ENCODE peak calls at places on chromosomes 6 and 20, in eight cellular contexts. I is Peyer's patch, D is endodermal cell, A is MM.1S, X is body of pancreas, C is heart left ventricle, B is cardiac muscle cell, Y is uterus. W is an unnamed sample.

GRCh38 chr6:25053875-25054371 is 118.2 kb upstream of the RIPOR2 start:
- DNase-seq in C (no peak), I (no peak), Y (peak), X (no peak), D (no peak), A (no peak), B (peak), W (no peak)

GRCh38 chr6:95431637-95432228 is 145.6 kb upstream of the MANEA start:
- DNase-seq in D (peak), A (peak), B (peak), C (no peak), I (peak), X (peak), Y (no peak), W (no peak)

GRCh38 chr20:24770628-24771556 is 178.2 kb upstream of the CST7 start:
- DNase-seq in I (peak), Y (no peak), D (peak), C (no peak), X (no peak), A (no peak), B (no peak), W (no peak)

GRCh38 chr20:46583411-46584214 is 33.2 kb upstream of the OCSTAMP start:
- DNase-seq in A (no peak), D (peak), I (peak), Y (no peak), X (no peak), C (no peak), B (no peak), W (no peak)

GRCh38 chr6:168641455-168641854 is 200.5 kb downstream of the SMOC2 start:
- DNase-seq in X (no peak), C (no peak), Y (no peak), D (no peak), B (peak), I (no peak), A (no peak), W (no peak)

GRCh38 chr20:19205999-19206398 is 6.4 kb upstream of the SLC24A3 start:
- DNase-seq in X (peak), B (peak), I (peak), Y (peak), A (peak), D (peak), C (peak), W (no peak)

GRCh38 chr20:5013682-5014447 is 12.6 kb upstream of the SLC23A2 start:
- DNase-seq in Y (no peak), A (no peak), I (no peak), B (no peak), C (no peak), X (no peak), D (no peak), W (no peak)

GRCh38 chr6:23659125-23659524 is 466.9 kb upstream of the NRSN1 start:
- DNase-seq in X (no peak), Y (no peak), D (peak), A (no peak), B (peak), C (no peak), I (no peak), W (no peak)

GRCh38 chr20:401682-402495 is 6.2 kb upstream of the RBCK1 start:
- DNase-seq in B (peak), Y (no peak), A (no peak), X (no peak), C (no peak), I (peak), D (no peak), W (peak)

GRCh38 chr6:125300992-125301434 is 754 bp downstream of the HDDC2 start:
- DNase-seq in B (peak), Y (no peak), D (no peak), I (no peak), A (peak), C (no peak), X (no peak), W (no peak)
- H3K27ac ChIP-seq in B (peak), Y (peak), D (peak), I (peak), A (peak), C (peak), X (peak), W (peak)

DNA sequence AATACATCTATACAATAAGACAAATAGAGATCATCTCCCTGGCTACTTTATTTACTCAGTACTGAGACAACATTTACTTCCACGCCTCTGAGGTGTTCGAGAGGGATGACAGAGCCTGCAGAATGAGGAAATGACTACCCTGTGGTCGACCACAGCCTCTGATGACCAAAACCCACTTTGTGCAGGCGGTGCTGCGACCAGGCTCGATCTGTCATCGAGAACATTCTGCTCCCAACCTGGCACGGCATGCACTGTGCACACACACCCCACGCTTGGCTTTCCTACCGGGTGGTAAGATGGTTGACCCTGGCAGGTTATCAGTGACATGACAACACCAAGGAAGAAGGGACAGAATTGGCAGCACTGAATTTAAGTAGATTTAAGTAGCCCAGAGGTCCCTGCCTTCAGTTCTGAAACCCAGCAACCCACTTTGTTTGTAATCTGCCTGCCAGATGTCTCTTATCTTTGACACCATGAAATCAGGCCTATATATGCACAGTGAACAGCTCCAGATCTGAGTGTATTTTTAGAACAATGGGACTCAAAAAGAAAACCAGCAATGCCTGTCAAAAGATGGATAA is 42.6 kb downstream of the TTI1 start:
- DNase-seq in I (peak), A (peak), B (peak), D (no peak), C (peak), Y (no peak), X (peak), W (peak)
- H3K27ac ChIP-seq in I (peak), A (peak), B (peak), D (no peak), C (peak), Y (no peak), X (peak), W (peak)

GRCh38 chr20:62769346-62770071 is 26.8 kb upstream of the MRGBP start:
- DNase-seq in B (no peak), X (no peak), A (no peak), D (no peak), I (no peak), Y (no peak), C (peak), W (no peak)

GRCh38 chr20:62770916-62771315 is 25.4 kb upstream of the MRGBP start:
- DNase-seq in I (no peak), D (no peak), C (peak), Y (no peak), A (no peak), X (no peak), B (no peak), W (no peak)

GRCh38 chr20:62768815-62769287 is 27.4 kb upstream of the MRGBP start:
- DNase-seq in C (peak), I (no peak), Y (no peak), B (peak), D (no peak), A (no peak), X (peak), W (no peak)

GRCh38 chr20:62771396-62772102 is 24.7 kb upstream of the MRGBP start:
- DNase-seq in B (no peak), I (no peak), C (peak), Y (no peak), X (no peak), D (no peak), A (no peak), W (no peak)

GRCh38 chr20:62770111-62770910 is 26.0 kb upstream of the MRGBP start:
- DNase-seq in D (no peak), C (peak), Y (no peak), B (no peak), I (no peak), X (no peak), A (no peak), W (no peak)
- H3K27ac ChIP-seq in D (no peak), C (no peak), Y (no peak), B (no peak), I (no peak), X (no peak), A (no peak), W (no peak)

DNA sequence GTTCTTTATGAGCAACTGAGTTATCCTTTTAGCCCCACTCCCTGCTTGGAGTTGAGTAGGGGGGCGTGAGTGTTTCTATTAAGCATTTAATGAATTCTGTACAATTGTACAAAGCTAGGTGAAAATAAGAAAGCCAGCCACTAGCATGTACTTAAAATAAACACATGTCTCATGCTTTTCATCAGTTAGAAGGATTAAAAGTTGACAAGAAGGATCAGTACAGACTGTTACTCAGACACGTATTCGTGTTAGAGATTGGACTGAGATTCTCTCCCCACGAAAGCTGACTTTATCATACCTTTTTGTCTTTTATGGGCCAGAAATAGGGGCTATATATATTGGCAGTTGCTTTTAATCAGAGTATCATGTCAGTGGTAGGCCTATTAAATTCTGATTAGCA is 1.7 kb downstream of the HSF2 start:
- DNase-seq in I (no peak), C (no peak), B (no peak), Y (no peak), A (no peak), X (no peak), D (no peak), W (no peak)
- H3K27ac ChIP-seq in I (no peak), C (peak), B (no peak), Y (no peak), A (no peak), X (no peak), D (no peak), W (no peak)

DNA sequence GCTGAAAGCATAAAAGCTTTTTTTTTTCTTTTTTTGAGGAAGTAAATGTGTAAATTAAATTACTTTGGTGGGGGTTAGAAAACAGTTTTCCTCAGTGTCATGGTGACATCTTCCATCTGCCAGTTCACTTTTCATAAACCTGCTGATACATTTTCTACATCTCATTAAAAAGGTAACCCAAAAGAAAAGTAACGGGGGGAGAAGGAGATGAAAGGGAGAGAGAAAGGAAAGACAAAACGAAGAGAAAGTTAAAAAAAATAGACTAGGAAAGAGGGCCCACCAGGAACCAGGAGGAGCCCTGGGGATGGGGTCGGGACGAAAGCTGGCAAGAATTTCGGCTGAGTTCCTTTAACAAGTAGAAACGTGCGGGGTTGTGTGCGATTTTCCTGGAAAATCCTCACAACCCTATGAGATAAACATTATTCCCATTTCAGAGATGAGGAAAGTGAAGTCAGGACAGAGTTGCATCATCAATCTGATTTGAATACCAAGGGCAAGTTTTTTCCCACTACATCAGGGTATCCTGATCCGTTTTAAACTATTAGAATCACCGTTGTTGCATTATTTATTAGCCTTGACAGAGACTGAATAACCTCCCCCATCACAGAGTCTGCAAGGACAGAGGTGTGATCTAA is 53.4 kb upstream of the TPD52L1 start:
- DNase-seq in Y (no peak), D (no peak), C (no peak), B (no peak), I (no peak), X (no peak), A (no peak), W (no peak)
- H3K27ac ChIP-seq in Y (no peak), D (no peak), C (no peak), B (no peak), I (peak), X (no peak), A (no peak), W (no peak)

GRCh38 chr6:17964633-17965032 is 22.8 kb downstream of the KIF13A start:
- DNase-seq in I (no peak), A (no peak), D (no peak), C (no peak), X (no peak), Y (no peak), B (no peak), W (no peak)
- H3K27ac ChIP-seq in I (peak), A (no peak), D (no peak), C (peak), X (no peak), Y (peak), B (no peak), W (peak)

GRCh38 chr6:130980310-130981032 is 82.6 kb downstream of the EPB41L2 start:
- DNase-seq in A (no peak), Y (no peak), I (no peak), B (no peak), D (no peak), C (peak), X (no peak), W (no peak)

GRCh38 chr6:130981409-130981808 is 81.6 kb downstream of the EPB41L2 start:
- DNase-seq in B (peak), I (no peak), D (no peak), X (no peak), Y (peak), C (no peak), A (no peak), W (no peak)

GRCh38 chr6:130975325-130975724 is 87.7 kb downstream of the EPB41L2 start:
- DNase-seq in I (no peak), C (no peak), Y (no peak), A (no peak), D (no peak), X (no peak), B (no peak), W (no peak)

GRCh38 chr6:130978660-130979396 is 84.2 kb downstream of the EPB41L2 start:
- DNase-seq in A (no peak), B (no peak), Y (no peak), X (no peak), D (no peak), C (peak), I (no peak), W (no peak)

DNA sequence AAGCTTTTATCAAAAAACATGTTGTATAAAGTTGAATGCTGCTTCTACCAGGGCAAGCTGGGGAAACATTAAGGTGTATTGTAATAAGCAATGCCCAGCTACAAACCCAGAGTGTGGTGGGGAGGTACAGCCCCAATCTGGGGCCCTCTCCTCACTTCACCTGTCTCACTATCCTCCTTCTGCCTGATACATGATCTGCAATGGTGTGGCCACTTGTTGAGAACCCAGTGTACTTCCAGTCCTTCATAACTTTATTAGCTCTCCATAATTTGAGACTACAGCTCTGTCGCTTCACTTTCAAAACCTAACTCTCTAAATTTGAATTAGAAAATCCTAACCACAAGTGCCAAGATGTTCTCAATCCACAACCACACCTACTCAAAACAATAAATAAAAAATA is 84.9 kb downstream of the EPB41L2 start:
- DNase-seq in D (no peak), I (no peak), Y (no peak), B (no peak), A (no peak), C (no peak), X (no peak), W (no peak)
- H3K27ac ChIP-seq in D (no peak), I (no peak), Y (no peak), B (peak), A (no peak), C (peak), X (no peak), W (no peak)